ENCODE peak calls at places on chromosome 9, in four cellular contexts. H is CD8-positive, alpha-beta T cell; U is tibial artery; E is gastrocnemius medialis. J is an unnamed sample.
A peak's percentile ranks its signal among the peaks of the same experiment; 100 is the strongest.

GRCh38 chr9:26266111-26266791 is 588.0 kb upstream of the TUSC1 start:
- DNase-seq in E (no peak), U (no peak), H (no peak), J (no peak)

GRCh38 chr9:82590845-82591244 is 472.1 kb downstream of the RASEF start:
- DNase-seq in U (no peak), E (no peak), H (no peak), J (no peak)

GRCh38 chr9:13430717-13431116 is 151.2 kb upstream of the MPDZ start:
- DNase-seq in H (no peak), U (no peak), E (no peak), J (no peak)

GRCh38 chr9:84669293-84670105 is at the start of gene NTRK2:
- DNase-seq in U (peak; percentile 35), H (no peak), E (no peak), J (peak; percentile 50)

GRCh38 chr9:127351182-127352166 is 45.5 kb upstream of the SLC2A8 start:
- DNase-seq in H (no peak), U (no peak), E (no peak), J (no peak)

GRCh38 chr9:72978724-72979123 is 25.9 kb upstream of the ALDH1A1 start:
- DNase-seq in U (no peak), H (no peak), E (no peak), J (no peak)

GRCh38 chr9:20139755-20140154 is 350.9 kb upstream of the SLC24A2 start:
- DNase-seq in E (no peak), U (no peak), H (no peak), J (no peak)

GRCh38 chr9:132878695-132879064 is at the start of gene SPACA9:
- DNase-seq in E (peak; percentile 36), U (peak; percentile 62), H (peak; percentile 28), J (peak; percentile 94)

GRCh38 chr9:91150273-91151013 is 211.3 kb downstream of the AUH start:
- DNase-seq in E (no peak), U (no peak), H (no peak), J (no peak)

GRCh38 chr9:98860871-98861293 is 53.4 kb downstream of the GALNT12 start:
- DNase-seq in H (no peak), U (peak; percentile 78), E (peak; percentile 48), J (peak; percentile 74)

GRCh38 chr9:108569624-108570023 is 286.2 kb downstream of the ACTL7B start:
- DNase-seq in U (no peak), H (no peak), E (peak; percentile 26), J (no peak)

GRCh38 chr9:18379073-18379811 is 94.7 kb upstream of the ADAMTSL1 start:
- DNase-seq in U (no peak), H (no peak), E (no peak), J (no peak)

GRCh38 chr9:128393171-128393761 is 22.1 kb downstream of the URM1 start:
- DNase-seq in U (no peak), E (no peak), H (no peak), J (no peak)

GRCh38 chr9:32928145-32928763 is 73.2 kb downstream of the APTX start:
- DNase-seq in U (no peak), H (no peak), E (no peak), J (no peak)

GRCh38 chr9:119117409-119117808 is 251.8 kb downstream of the BRINP1 start:
- DNase-seq in H (no peak), U (no peak), E (no peak), J (no peak)

GRCh38 chr9:116686693-116687073 is 422 bp upstream of the TRIM32 start:
- DNase-seq in H (no peak), U (no peak), E (no peak), J (no peak)

GRCh38 chr9:127626752-127627493 is 14.8 kb downstream of the STXBP1 start:
- DNase-seq in H (no peak), E (no peak), U (no peak), J (no peak)

GRCh38 chr9:86546712-86547111 is 192.5 kb upstream of the TUT7 start:
- DNase-seq in H (no peak), U (no peak), E (peak; percentile 86), J (no peak)

GRCh38 chr9:120603010-120603409 is 23.0 kb upstream of the CDK5RAP2 start:
- DNase-seq in U (no peak), H (no peak), E (no peak), J (no peak)

GRCh38 chr9:100589582-100589981 is 11.7 kb downstream of the CAVIN4 start:
- DNase-seq in H (no peak), E (no peak), U (no peak), J (no peak)

GRCh38 chr9:112532427-112532826 is 45.8 kb downstream of the KIAA1958 start:
- DNase-seq in U (peak; percentile 54), H (no peak), E (peak; percentile 61), J (peak; percentile 56)

GRCh38 chr9:70110194-70111041 is 66.8 kb downstream of the MAMDC2 start:
- DNase-seq in E (no peak), H (no peak), U (no peak), J (no peak)

GRCh38 chr9:129693741-129694140 is 28.3 kb downstream of the PRRX2 start:
- DNase-seq in H (no peak), E (no peak), U (no peak), J (no peak)

GRCh38 chr9:22389271-22389670 is 57.4 kb upstream of the DMRTA1 start:
- DNase-seq in E (no peak), H (no peak), U (no peak), J (no peak)
- H3K27ac ChIP-seq in E (no peak overlapping the region), H (no peak overlapping the region), U (no peak overlapping the region), J (no peak overlapping the region)

DNA sequence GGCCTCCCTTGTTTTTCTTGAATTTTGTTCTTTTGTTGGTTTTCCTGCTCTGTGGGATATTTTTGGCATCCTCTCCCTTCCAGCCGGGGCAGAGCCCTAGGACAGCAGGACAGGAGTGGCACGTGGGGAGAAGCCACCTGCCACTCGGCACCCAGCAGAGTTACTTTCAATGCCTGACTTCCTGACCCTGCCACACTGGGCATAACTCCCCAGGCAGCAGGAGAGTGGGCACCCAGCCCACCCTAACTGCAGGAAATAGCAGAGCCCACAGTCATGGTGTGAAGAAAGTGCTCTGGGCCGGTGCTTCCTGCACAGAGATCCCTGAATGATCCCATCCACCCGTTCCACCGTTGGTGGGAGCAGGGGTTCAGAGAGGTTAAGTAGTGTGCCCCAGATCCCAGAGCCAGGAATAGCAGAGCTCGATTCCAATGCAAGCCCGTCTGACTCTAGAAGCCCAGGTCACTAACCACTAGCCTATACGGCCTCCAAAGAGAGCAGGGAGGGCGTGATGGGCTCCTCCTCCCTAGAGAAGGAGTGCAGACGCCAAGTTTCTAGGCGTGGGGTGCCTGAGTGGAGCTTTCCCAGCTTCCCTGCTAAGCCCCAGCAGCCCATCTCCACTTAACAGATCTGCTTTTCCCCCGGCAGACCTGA is 8.2 kb upstream of the NUP214 start:
- DNase-seq in H (no peak), U (no peak), E (no peak), J (peak; percentile 73)
- H3K27ac ChIP-seq in H (no peak overlapping the region), U (peak overlapping the region; percentile 26), E (peak overlapping the region; percentile 47), J (no peak overlapping the region)

GRCh38 chr9:115118471-115119156 is 657 bp upstream of the TNC start:
- DNase-seq in U (peak; percentile 64), E (peak; percentile 19), H (no peak), J (peak; percentile 67)
- H3K27ac ChIP-seq in U (peak overlapping the region; percentile 76), E (no peak overlapping the region), H (no peak overlapping the region), J (peak overlapping the region; percentile 52)

DNA sequence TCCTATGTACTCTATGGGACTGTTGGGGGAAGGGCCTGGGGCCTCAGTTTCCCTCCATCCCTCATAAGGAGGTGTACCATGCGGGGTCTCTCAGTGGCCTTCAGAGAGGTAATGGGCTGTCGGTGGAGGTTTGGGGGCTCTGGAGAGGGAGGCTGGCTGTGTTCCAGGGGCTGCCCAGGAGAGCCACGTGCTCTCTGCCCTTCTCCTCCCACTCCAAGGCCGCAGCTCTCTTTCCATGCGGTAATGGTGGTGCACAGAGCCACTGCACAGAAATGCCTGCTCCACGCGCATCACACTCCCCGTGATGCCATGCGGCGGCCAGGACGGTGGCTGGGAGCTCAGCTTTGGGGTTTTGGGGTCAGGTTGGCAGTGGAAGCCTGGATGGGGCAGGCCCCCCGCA is 96.4 kb downstream of the RXRA start:
- DNase-seq in U (no peak), H (no peak), E (no peak), J (no peak)
- H3K27ac ChIP-seq in U (no peak overlapping the region), H (no peak overlapping the region), E (peak overlapping the region; percentile 98), J (no peak overlapping the region)

GRCh38 chr9:23798325-23798724 is 27.7 kb downstream of the ELAVL2 start:
- DNase-seq in E (no peak), U (no peak), H (no peak), J (no peak)
- H3K27ac ChIP-seq in E (no peak overlapping the region), U (no peak overlapping the region), H (no peak overlapping the region), J (no peak overlapping the region)

DNA sequence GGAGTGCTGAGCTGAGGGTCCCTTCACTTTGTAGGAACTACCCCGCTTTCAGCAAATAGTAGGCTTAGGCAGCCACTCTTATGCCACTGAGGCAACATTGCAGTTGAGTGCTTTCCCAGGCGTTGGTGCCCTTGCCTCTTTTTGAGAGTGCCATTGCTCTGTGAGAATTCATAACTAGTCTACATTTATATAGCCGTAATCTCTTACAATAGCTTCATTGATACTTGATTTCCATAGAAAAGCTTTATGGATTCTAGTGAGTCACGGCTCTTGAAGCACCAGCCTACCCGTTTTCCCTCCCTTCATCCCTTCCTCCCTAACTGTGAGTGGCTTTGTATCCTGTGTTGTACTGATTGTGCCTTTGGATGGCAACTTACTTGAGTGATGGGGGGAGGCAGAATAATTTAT is 283.9 kb downstream of the AOPEP start:
- DNase-seq in H (no peak), E (no peak), U (no peak), J (no peak)
- H3K27ac ChIP-seq in H (no peak overlapping the region), E (peak overlapping the region; percentile 97), U (peak overlapping the region; percentile 96), J (peak overlapping the region; percentile 74)

GRCh38 chr9:92405770-92406169 is 1.4 kb upstream of the OGN start:
- DNase-seq in E (no peak), U (no peak), H (no peak), J (no peak)

GRCh38 chr9:92407818-92408217 is 3.4 kb upstream of the OGN start:
- DNase-seq in E (no peak), H (no peak), U (no peak), J (no peak)

GRCh38 chr9:92404437-92404836 is at the start of gene OGN:
- DNase-seq in E (no peak), U (no peak), H (no peak), J (no peak)

GRCh38 chr9:92404031-92404430 is 347 bp downstream of the OGN start:
- DNase-seq in H (no peak), E (no peak), U (no peak), J (no peak)

DNA sequence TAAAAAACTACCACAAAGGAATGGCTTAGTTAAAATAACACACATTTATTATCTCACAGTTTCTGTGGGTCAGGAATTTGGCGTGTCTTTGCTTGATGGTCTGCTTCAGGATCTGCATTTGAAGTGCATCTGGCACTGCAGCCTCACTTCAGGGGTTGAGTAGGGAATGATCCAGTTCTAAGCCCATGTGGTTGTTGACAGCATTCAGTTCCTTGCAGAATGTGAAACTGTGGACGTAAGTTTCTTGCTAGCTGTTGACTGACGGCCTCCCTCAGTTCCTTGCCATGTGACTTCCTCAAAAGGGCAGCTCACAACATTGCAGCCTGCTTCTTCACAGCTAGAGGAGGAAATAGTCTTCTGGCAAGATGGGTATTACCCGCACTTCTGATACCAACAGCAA is 2.1 kb upstream of the OGN start:
- DNase-seq in U (peak; percentile 75), E (peak; percentile 37), H (peak; percentile 14), J (no peak)
- H3K27ac ChIP-seq in U (peak overlapping the region; percentile 72), E (no peak overlapping the region), H (peak overlapping the region; percentile 2), J (peak overlapping the region; percentile 83)